ENCODE peak calls at places on chromosomes 13 and 19, in eight cellular contexts. V is HEK293T; G is activated gamma-delta T cell treated with anti-CD3 and anti-CD28 coated beads, Interleukin-2, amount 50 U/mL, for 16 hours; F is epithelial cell of esophagus; S is neural crest cell; I is naive thymus-derived CD4-positive, alpha-beta T cell; X is mesothelial cell of epicardium; D is astrocyte. K is an unnamed sample.

GRCh38 chr13:33132644-33133440 is 116.6 kb downstream of the KL start:
- DNase-seq in V (no peak), G (no peak), F (no peak), S (no peak), I (no peak), X (no peak), D (peak), K (no peak)

GRCh38 chr13:50693755-50694154 is 149.7 kb downstream of the DLEU7 start:
- DNase-seq in V (no peak), G (no peak), F (no peak), S (no peak), I (no peak), X (peak), D (peak), K (no peak)

GRCh38 chr13:110244096-110244830 is 62.7 kb downstream of the COL4A1 start:
- DNase-seq in V (no peak), G (no peak), F (no peak), S (no peak), I (no peak), X (no peak), D (no peak), K (no peak)

GRCh38 chr13:98239156-98240076 is 62.3 kb upstream of the RNF113B start:
- DNase-seq in V (no peak), G (no peak), F (no peak), S (no peak), I (no peak), X (no peak), D (no peak), K (no peak)

GRCh38 chr19:34057155-34057554 is 115.1 kb upstream of the LSM14A start:
- DNase-seq in V (no peak), G (no peak), F (no peak), S (no peak), I (no peak), X (no peak), D (no peak), K (no peak)

GRCh38 chr13:52010890-52011689 is at the start of gene ATP7B:
- DNase-seq in V (peak), G (no peak), F (peak), S (no peak), I (peak), X (peak), D (no peak), K (peak)

GRCh38 chr13:110976785-110977184 is 61.9 kb upstream of the ANKRD10 start:
- DNase-seq in V (no peak), G (no peak), F (no peak), S (no peak), I (no peak), X (no peak), D (no peak), K (no peak)

GRCh38 chr19:46616631-46617322 is 8.1 kb downstream of the PTGIR start:
- DNase-seq in V (peak), G (no peak), F (peak), S (peak), I (no peak), X (peak), D (peak), K (peak)

GRCh38 chr13:114134111-114134943 is 1.9 kb upstream of the RASA3 start:
- DNase-seq in V (no peak), G (no peak), F (no peak), S (no peak), I (no peak), X (no peak), D (no peak), K (no peak)

GRCh38 chr13:25905411-25906010 is 146.3 kb downstream of the SHISA2 start:
- DNase-seq in V (no peak), G (no peak), F (no peak), S (no peak), I (no peak), X (no peak), D (no peak), K (no peak)

GRCh38 chr19:16342002-16342715 is 17.5 kb downstream of the KLF2 start:
- DNase-seq in V (no peak), G (no peak), F (no peak), S (no peak), I (peak), X (no peak), D (peak), K (no peak)

GRCh38 chr13:76049397-76049746 is 413.2 kb downstream of the LMO7 start:
- DNase-seq in V (no peak), G (no peak), F (no peak), S (no peak), I (no peak), X (no peak), D (no peak), K (no peak)

GRCh38 chr19:57773488-57773887 is 4.0 kb downstream of the ZNF586 start:
- DNase-seq in V (no peak), G (no peak), F (peak), S (no peak), I (no peak), X (no peak), D (no peak), K (no peak)

GRCh38 chr19:46753420-46754155 is 7.3 kb upstream of the STRN4 start:
- DNase-seq in V (peak), G (peak), F (peak), S (peak), I (peak), X (no peak), D (no peak), K (peak)

GRCh38 chr19:16614941-16615340 is 13.1 kb downstream of the MED26 start:
- DNase-seq in V (no peak), G (no peak), F (peak), S (no peak), I (no peak), X (no peak), D (no peak), K (no peak)

GRCh38 chr13:50080856-50081105 is 65.5 kb downstream of the KCNRG start:
- DNase-seq in V (no peak), G (no peak), F (no peak), S (no peak), I (peak), X (no peak), D (no peak), K (peak)

GRCh38 chr13:74128171-74128767 is 5.9 kb downstream of the KLF12 start:
- DNase-seq in V (no peak), G (no peak), F (peak), S (no peak), I (no peak), X (no peak), D (peak), K (no peak)

GRCh38 chr19:51461723-51462161 is 3.5 kb upstream of the SIGLEC8 start:
- DNase-seq in V (no peak), G (no peak), F (no peak), S (no peak), I (no peak), X (no peak), D (no peak), K (no peak)

GRCh38 chr13:19984430-19985218 is 26.1 kb downstream of the ZMYM2 start:
- DNase-seq in V (peak), G (no peak), F (peak), S (no peak), I (peak), X (no peak), D (peak), K (peak)

GRCh38 chr19:17803264-17803896 is 8.4 kb downstream of the B3GNT3 start:
- DNase-seq in V (no peak), G (no peak), F (no peak), S (no peak), I (peak), X (no peak), D (no peak), K (peak)

GRCh38 chr13:21330126-21330861 is 128.8 kb downstream of the ZDHHC20 start:
- DNase-seq in V (no peak), G (no peak), F (no peak), S (no peak), I (no peak), X (no peak), D (no peak), K (no peak)

GRCh38 chr19:6828698-6829633 is 56.5 kb downstream of the VAV1 start:
- DNase-seq in V (peak), G (no peak), F (peak), S (no peak), I (no peak), X (no peak), D (no peak), K (peak)

GRCh38 chr19:14775855-14776254 is 2.5 kb downstream of the ADGRE2 start:
- DNase-seq in V (no peak), G (no peak), F (no peak), S (no peak), I (no peak), X (no peak), D (no peak), K (no peak)

GRCh38 chr19:10007811-10008211 is 2.5 kb downstream of the COL5A3 start:
- DNase-seq in V (no peak), G (no peak), F (no peak), S (no peak), I (no peak), X (no peak), D (peak), K (no peak)